ENCODE peak calls at places on chromosome 17, in four cellular contexts. E is HEK293T, T is GM12878, M is K562. U is an unnamed sample.
A peak's percentile ranks its signal among the peaks of the same experiment; 100 is the strongest.

GRCh38 chr17:7572338-7572587 is 7.2 kb upstream of the CD68 start:
- DNase-seq in E (no peak), T (no peak), M (no peak), U (no peak)

GRCh38 chr17:35299108-35299507 is 56.2 kb downstream of the SLFN5 start:
- DNase-seq in E (no peak), T (no peak), M (no peak), U (no peak)

GRCh38 chr17:69335018-69335417 is 8.1 kb upstream of the ABCA5 start:
- DNase-seq in E (peak; percentile 22), T (no peak), M (peak; percentile 36), U (peak; percentile 46)

GRCh38 chr17:52271781-52272180 is 113.3 kb upstream of the CA10 start:
- DNase-seq in E (no peak), T (no peak), M (no peak), U (no peak)

GRCh38 chr17:63694229-63694973 is 5.5 kb downstream of the LIMD2 start:
- DNase-seq in E (no peak), T (no peak), M (no peak), U (no peak)

GRCh38 chr17:65688307-65688706 is 126.9 kb upstream of the AXIN2 start:
- DNase-seq in E (no peak), T (no peak), M (no peak), U (no peak)

GRCh38 chr17:78226752-78227454 is 4.5 kb upstream of the TMEM235 start:
- DNase-seq in E (no peak), T (no peak), M (no peak), U (no peak)

GRCh38 chr17:75837899-75838298 is 6.3 kb downstream of the UNC13D start:
- DNase-seq in E (no peak), T (no peak), M (no peak), U (no peak)

GRCh38 chr17:65181237-65182061 is 44.3 kb downstream of the RGS9 start:
- DNase-seq in E (no peak), T (peak; percentile 90), M (no peak), U (no peak)

GRCh38 chr17:48484850-48485249 is 46.0 kb downstream of the HOXB1 start:
- DNase-seq in E (no peak), T (no peak), M (no peak), U (no peak)

GRCh38 chr17:34207572-34207971 is 47.5 kb upstream of the CCL2 start:
- DNase-seq in E (no peak), T (no peak), M (no peak), U (no peak)

GRCh38 chr17:75685508-75685907 is 18.4 kb downstream of the SAP30BP start:
- DNase-seq in E (no peak), T (no peak), M (no peak), U (no peak)

GRCh38 chr17:80393491-80393890 is 21.5 kb upstream of the ENDOV start:
- DNase-seq in E (no peak), T (no peak), M (no peak), U (no peak)

GRCh38 chr17:3683054-3683511 is 12.9 kb downstream of the P2RX5 start:
- DNase-seq in E (peak; percentile 80), T (peak; percentile 48), M (peak; percentile 61), U (peak; percentile 27)

GRCh38 chr17:35708951-35709350 is 22.5 kb upstream of the RASL10B start:
- DNase-seq in E (no peak), T (peak; percentile 5), M (no peak), U (no peak)

GRCh38 chr17:44198721-44199552 is 747 bp downstream of the ATXN7L3 start:
- DNase-seq in E (peak; percentile 76), T (no peak), M (peak; percentile 92), U (no peak)

GRCh38 chr17:80913928-80914821 is 77.5 kb upstream of the CHMP6 start:
- DNase-seq in E (no peak), T (no peak), M (no peak), U (no peak)

GRCh38 chr17:46118969-46119368 is 74.3 kb downstream of the KANSL1 start:
- DNase-seq in E (no peak), T (no peak), M (no peak), U (no peak)

GRCh38 chr17:75034236-75034908 is 12.4 kb downstream of the ATP5PD start:
- DNase-seq in E (peak; percentile 69), T (peak; percentile 88), M (peak; percentile 66), U (peak; percentile 94)

GRCh38 chr17:82013341-82013740 is 9.3 kb downstream of the CENPX start:
- DNase-seq in E (no peak), T (no peak), M (no peak), U (no peak)

GRCh38 chr17:43468746-43469544 is 14.8 kb upstream of the DHX8 start:
- DNase-seq in E (no peak), T (no peak), M (no peak), U (peak; percentile 74)

GRCh38 chr17:34990921-34991365 is 10.6 kb downstream of the LIG3 start:
- DNase-seq in E (no peak), T (no peak), M (no peak), U (no peak)

GRCh38 chr17:2798188-2798587 is 1.9 kb downstream of the RAP1GAP2 start:
- DNase-seq in E (no peak), T (no peak), M (no peak), U (no peak)

GRCh38 chr17:54536306-54536705 is 364.3 kb upstream of the TOM1L1 start:
- DNase-seq in E (no peak), T (no peak), M (no peak), U (no peak)

GRCh38 chr17:54527941-54528340 is 372.7 kb upstream of the TOM1L1 start:
- DNase-seq in E (no peak), T (no peak), M (no peak), U (no peak)

GRCh38 chr17:54524501-54524900 is 376.2 kb upstream of the TOM1L1 start:
- DNase-seq in E (no peak), T (no peak), M (no peak), U (no peak)

DNA sequence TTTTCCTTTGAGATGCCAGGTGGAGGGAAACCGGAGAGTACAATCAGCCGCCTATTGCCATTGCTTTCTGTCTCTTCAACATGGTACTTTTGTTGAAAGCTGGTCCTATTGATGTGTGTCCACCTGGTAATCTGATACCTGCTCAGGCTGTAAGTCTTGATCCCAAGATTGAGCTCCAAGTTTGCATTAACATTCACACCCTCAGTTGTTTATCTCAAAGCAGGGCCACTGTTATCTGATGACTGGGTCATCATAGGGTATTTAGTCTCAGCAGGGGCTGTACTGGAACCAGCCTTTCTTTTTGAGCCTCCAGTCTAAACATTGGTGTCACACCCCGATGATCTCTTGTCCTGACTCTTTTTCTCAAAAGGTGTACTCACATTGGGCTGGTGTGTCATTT is 370.3 kb upstream of the TOM1L1 start:
- DNase-seq in E (no peak), T (no peak), M (no peak), U (no peak)
- TF ChIP-seq TARDBP in E (no peak), T (no peak), M (no peak), U (no peak)

DNA sequence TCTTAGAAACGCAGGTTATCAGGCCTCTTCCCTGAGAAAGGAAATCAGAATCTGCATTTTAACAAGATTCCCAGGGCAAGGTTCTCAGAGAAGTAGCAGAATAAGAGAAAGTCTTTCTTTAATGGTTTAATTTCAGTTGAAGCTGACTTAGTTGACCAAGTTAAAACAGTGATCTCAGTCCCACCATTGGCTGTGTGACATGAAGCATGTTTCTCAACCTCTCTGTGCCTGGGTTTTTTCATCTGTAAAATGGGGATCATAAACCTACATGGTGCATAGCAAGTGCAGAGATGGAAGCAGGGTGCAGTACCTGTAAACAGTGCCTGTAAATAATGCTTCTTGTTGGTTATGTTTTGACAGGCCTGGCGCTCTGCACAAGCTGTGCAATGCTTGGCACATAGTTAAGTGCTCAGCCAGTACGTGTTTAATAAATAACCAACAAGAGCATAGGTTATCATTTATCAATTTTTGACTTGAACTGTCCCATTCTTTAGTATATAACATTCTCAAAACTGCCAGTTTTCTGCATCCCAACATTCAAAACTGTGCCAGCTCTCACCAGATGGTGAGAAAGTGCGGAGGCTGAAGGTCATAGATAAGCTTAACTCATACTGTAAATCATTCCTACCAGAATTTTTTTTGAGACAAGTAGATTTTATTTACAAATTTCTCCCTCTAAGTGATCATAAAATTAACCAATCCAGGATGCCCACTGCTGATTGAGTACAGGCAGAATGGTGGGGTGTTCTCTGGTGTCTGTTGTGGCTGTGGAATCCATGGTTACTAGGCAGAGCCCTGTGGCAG is 6.9 kb downstream of the C17orf67 start:
- DNase-seq in E (no peak), T (no peak), M (no peak), U (no peak)
- TF ChIP-seq TARDBP in E (no peak), T (no peak), M (no peak), U (no peak)

DNA sequence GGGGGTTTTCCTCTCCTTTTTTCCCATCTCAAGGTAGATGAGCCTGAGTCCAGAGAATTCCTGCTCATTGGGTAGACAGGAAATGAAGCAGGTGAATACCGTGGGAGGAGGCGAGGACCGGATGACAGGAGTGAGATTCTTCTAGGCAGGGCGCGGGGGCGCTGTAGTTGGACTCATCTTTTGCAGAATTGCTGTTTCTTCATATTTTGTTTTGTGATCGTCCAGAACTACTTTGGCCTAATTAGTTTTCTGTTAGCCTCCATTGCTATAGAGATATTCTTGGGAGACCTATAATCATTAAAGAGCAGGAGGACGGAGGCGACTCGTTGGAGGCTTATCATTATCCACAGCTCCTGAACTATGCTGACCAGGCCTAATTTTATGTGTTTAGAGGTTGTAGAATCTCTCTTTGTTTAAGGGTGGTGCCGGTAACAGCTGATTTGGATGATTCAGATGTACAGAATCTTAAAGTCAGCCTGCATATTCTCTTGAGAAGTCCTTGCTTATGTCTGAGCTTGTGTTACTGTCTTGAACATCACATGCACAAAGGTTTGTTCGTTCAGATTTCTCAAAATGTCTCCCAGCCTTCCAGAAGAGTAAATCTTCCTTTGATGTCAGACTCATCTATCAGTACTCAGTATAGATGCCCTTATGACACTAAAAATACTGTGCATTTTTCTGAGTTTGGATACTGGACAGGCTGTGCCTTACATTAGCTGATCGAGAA is 741 bp downstream of the ATP6V0A1 start:
- DNase-seq in E (peak; percentile 52), T (no peak), M (peak; percentile 58), U (peak; percentile 65)
- TF ChIP-seq TARDBP in E (no peak), T (no peak), M (no peak), U (no peak)

DNA sequence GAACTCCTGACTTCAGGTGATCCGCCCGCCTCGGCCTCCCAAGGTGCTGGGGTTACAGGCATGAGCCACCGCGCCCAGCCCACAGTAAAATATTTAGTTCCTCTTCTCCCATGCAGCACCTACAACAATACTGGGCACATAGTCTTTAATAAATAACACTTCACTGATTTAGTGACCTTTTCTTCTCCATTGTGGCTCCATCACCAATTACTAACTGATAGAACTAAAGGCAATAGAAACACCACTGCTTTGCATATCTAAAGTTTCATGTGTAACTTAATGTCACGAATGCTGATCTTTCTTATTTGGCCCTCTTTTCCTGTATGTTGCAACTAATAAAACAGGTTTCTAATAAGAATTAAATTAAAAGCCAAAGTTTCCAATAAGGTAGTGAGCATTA is 38.9 kb downstream of the TRIM37 start:
- DNase-seq in E (no peak), T (peak; percentile 11), M (no peak), U (no peak)
- TF ChIP-seq TARDBP in E (no peak), T (no peak), M (no peak), U (no peak)

GRCh38 chr17:50053654-50053960 is 2.3 kb upstream of the ITGA3 start:
- DNase-seq in E (no peak), T (no peak), M (no peak), U (no peak)
- TF ChIP-seq TARDBP in E (no peak), T (no peak), M (no peak), U (no peak)

GRCh38 chr17:17736205-17737183 is 55.2 kb downstream of the RAI1 start:
- DNase-seq in E (no peak), T (no peak), M (no peak), U (no peak)
- TF ChIP-seq TARDBP in E (no peak), T (no peak), M (no peak), U (no peak)

GRCh38 chr17:41717408-41718286 is 5.5 kb downstream of the GAST start:
- DNase-seq in E (no peak), T (no peak), M (no peak), U (no peak)
- TF ChIP-seq TARDBP in E (no peak), T (no peak), M (no peak), U (no peak)